ENCODE peak calls at places on chromosomes 5 and 9, in four cellular contexts. C is stimulated activated CD8-positive, alpha-beta memory T cell treated with anti-CD3 and anti-CD28 coated beads, Interleukin-12 subunit alpha, Interleukin-12 subunit beta, amount 100 ng/mL, for 1 hour; Q is CD8-positive, alpha-beta T cell; J is astrocyte of the spinal cord. B is an unnamed sample.

GRCh38 chr5:132962429-132962928 is 955 bp downstream of the AFF4 start:
- DNase-seq in C (no peak), Q (no peak), J (peak), B (peak)

GRCh38 chr9:126614088-126614454 is 343 bp downstream of the LMX1B start:
- DNase-seq in C (no peak), Q (no peak), J (no peak), B (no peak)

GRCh38 chr9:78605029-78605930 is 308.4 kb downstream of the PSAT1 start:
- DNase-seq in C (no peak), Q (no peak), J (no peak), B (no peak)

GRCh38 chr5:36040651-36041536 is 25.8 kb downstream of the UGT3A2 start:
- DNase-seq in C (no peak), Q (no peak), J (no peak), B (no peak)

GRCh38 chr5:81023261-81024015 is 63.3 kb downstream of the RASGRF2 start:
- DNase-seq in C (no peak), Q (no peak), J (no peak), B (no peak)

GRCh38 chr9:109817846-109818472 is 38.0 kb downstream of the PALM2AKAP2 start:
- DNase-seq in C (no peak), Q (peak), J (peak), B (no peak)

GRCh38 chr9:131714161-131714646 is 25.7 kb downstream of the RAPGEF1 start:
- DNase-seq in C (no peak), Q (no peak), J (peak), B (no peak)

GRCh38 chr5:53425598-53426516 is 54.6 kb upstream of the FST start:
- DNase-seq in C (no peak), Q (no peak), J (no peak), B (no peak)

GRCh38 chr9:124743686-124744348 is 27.3 kb downstream of the NR6A1 start:
- DNase-seq in C (no peak), Q (no peak), J (peak), B (no peak)

GRCh38 chr9:125807065-125807464 is 59.9 kb downstream of the PBX3 start:
- DNase-seq in C (no peak), Q (no peak), J (no peak), B (no peak)

GRCh38 chr5:137796279-137796678 is 42.1 kb upstream of the HNRNPA0 start:
- DNase-seq in C (no peak), Q (no peak), J (no peak), B (no peak)

GRCh38 chr5:96516631-96517071 is 83.6 kb upstream of the PCSK1 start:
- DNase-seq in C (no peak), Q (no peak), J (peak), B (no peak)

GRCh38 chr9:129838707-129839259 is 3.5 kb downstream of the USP20 start:
- DNase-seq in C (no peak), Q (no peak), J (peak), B (no peak)

GRCh38 chr5:57408714-57409113 is 73.9 kb downstream of the ACTBL2 start:
- DNase-seq in C (no peak), Q (no peak), J (peak), B (no peak)

GRCh38 chr9:77433675-77434445 is 214.3 kb downstream of the GNA14 start:
- DNase-seq in C (peak), Q (peak), J (peak), B (peak)

GRCh38 chr5:82165740-82166530 is 112.2 kb downstream of the RPS23 start:
- DNase-seq in C (peak), Q (peak), J (peak), B (no peak)

GRCh38 chr9:128282500-128282899 is 6.4 kb downstream of the SWI5 start:
- DNase-seq in C (no peak), Q (no peak), J (peak), B (no peak)

B was measured in nucleus accumbens.